ENCODE peak calls at places on chromosomes 12 and 14, in nine cellular contexts. O is brain microvascular endothelial cell; M is astrocyte of the cerebellum; J is cardiac fibroblast; E is GM12865; I is lower lobe of right lung; L is CD8-positive, alpha-beta T cell; V is fibroblast of mammary gland; T is left ventricle myocardium inferior. D is an unnamed sample.

GRCh38 chr12:56358836-56359532 is 923 bp downstream of the STAT2 start:
- DNase-seq in I (no peak), V (peak; percentile 86), M (peak; percentile 65), L (no peak), O (peak; percentile 55), J (peak; percentile 88), E (peak; percentile 73), T (no peak), D (peak; percentile 89)

GRCh38 chr12:31362759-31363415 is 36.9 kb upstream of the SINHCAF start:
- DNase-seq in J (no peak), V (no peak), L (no peak), O (no peak), M (no peak), T (no peak), E (peak; percentile 82), I (peak; percentile 54), D (no peak)

GRCh38 chr12:31736472-31736871 is 7.7 kb upstream of the AMN1 start:
- DNase-seq in L (peak; percentile 69), O (peak; percentile 97), V (peak; percentile 92), J (peak; percentile 96), E (peak; percentile 56), M (no peak), I (no peak), T (no peak), D (peak; percentile 86)

GRCh38 chr14:53542692-53543091 is 389.6 kb upstream of the DDHD1 start:
- DNase-seq in I (no peak), M (peak; percentile 33), T (no peak), V (peak; percentile 20), E (no peak), O (peak; percentile 51), J (peak; percentile 50), L (no peak), D (peak; percentile 50)

GRCh38 chr12:105721051-105721825 is 390.7 kb downstream of the C12orf75 start:
- DNase-seq in M (peak; percentile 80), T (no peak), L (no peak), J (no peak), E (peak; percentile 59), O (no peak), V (no peak), I (no peak), D (no peak)

GRCh38 chr12:26198742-26199141 is 3.4 kb downstream of the SSPN start:
- DNase-seq in J (peak; percentile 43), O (peak; percentile 32), E (no peak), I (no peak), L (no peak), M (no peak), V (peak; percentile 78), T (peak; percentile 29), D (peak; percentile 78)

GRCh38 chr14:72894623-72895378 is 900 bp upstream of the DPF3 start:
- DNase-seq in L (peak; percentile 14), V (no peak), O (no peak), E (no peak), M (no peak), J (peak; percentile 16), T (peak; percentile 24), I (no peak), D (no peak)

GRCh38 chr12:125057708-125058107 is 7.5 kb upstream of the AACS start:
- DNase-seq in V (no peak), J (no peak), I (no peak), E (no peak), M (no peak), O (no peak), L (no peak), T (no peak), D (no peak)

DNA sequence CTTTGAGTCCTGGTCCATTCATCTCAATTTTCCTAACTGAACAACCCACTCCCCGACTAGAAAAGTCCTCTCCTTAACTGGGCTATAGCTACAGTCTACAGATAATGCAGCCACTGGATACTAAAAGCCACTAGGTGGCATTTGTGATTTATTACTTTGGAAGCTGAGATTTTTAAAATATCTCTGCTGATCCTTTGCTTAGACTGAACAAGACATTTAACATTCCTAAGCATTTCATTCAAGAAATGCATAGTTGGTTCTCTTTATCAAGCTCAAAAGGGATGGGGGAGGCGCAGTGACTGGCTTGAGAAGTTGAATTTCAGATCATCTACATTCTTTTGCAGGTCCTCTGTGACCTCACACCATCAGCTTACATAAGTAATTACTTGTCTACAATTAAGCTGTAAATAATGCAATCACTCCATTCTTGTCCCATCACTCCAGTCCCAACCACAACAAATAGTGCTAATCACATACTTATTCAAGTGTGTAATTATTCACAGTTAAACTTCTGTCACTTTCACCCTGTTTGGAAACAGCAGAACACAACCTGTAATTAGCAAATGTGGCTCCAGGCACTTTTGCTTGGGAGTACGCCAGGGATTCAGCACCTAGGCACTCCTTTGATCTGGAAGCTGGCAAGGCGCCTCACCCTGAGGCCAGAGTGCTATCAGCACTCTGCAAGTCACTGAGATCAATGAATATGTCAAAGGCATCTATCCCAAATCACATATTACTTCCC is 203.5 kb downstream of the NOVA1 start:
- DNase-seq in T (no peak), L (no peak), O (no peak), V (peak; percentile 40), E (no peak), J (peak; percentile 39), M (peak; percentile 16), I (no peak), D (peak; percentile 68)
- TF ChIP-seq CTCF in T (peak; percentile 48), L (no peak), O (peak; percentile 18), V (peak; percentile 41), E (no peak), J (peak; percentile 42), M (peak; percentile 49), I (no peak), D (peak; percentile 62)

GRCh38 chr12:95371571-95371970 is 102.4 kb upstream of the METAP2 start:
- DNase-seq in E (no peak), V (no peak), J (peak; percentile 11), I (no peak), T (no peak), O (no peak), M (no peak), L (no peak), D (no peak)

GRCh38 chr12:95365912-95366311 is 108.0 kb upstream of the METAP2 start:
- DNase-seq in J (no peak), E (no peak), V (no peak), O (no peak), I (no peak), M (no peak), T (no peak), L (no peak), D (no peak)

DNA sequence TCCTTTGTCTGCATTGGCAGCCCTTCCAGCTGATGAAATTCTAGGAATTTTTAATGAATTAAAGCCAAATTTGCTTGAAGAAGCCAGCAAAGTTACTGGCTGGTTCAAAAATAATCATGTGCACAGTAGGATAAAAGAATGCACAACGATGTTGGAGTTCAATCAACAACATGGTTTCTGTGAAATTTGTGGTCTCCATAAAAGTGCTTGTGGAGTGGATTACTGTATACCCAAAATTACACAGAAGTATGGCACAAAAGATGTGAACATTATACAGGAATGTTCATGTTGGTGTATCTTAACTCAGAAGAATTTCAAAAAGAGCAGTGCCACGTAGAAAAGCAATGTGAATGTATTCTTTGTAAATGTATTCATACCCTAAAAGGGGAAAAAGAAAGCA is 105.0 kb upstream of the METAP2 start:
- DNase-seq in T (no peak), L (no peak), J (no peak), O (no peak), V (no peak), E (no peak), M (peak; percentile 37), I (no peak), D (peak; percentile 32)
- H3K4me3 ChIP-seq in T (no peak overlapping the region), L (no peak overlapping the region), J (no peak overlapping the region), O (no peak overlapping the region), V (no peak overlapping the region), E (no peak overlapping the region), M (no peak overlapping the region), I (no peak overlapping the region), D (no peak overlapping the region)

GRCh38 chr12:82314406-82314892 is 43.7 kb downstream of the CCDC59 start:
- DNase-seq in J (no peak), T (no peak), V (no peak), M (no peak), I (peak; percentile 62), O (no peak), L (no peak), E (no peak), D (no peak)
- TF ChIP-seq CTCF in J (no peak), T (no peak), V (no peak), M (no peak), I (no peak), O (no peak), L (no peak), E (no peak), D (no peak)

DNA sequence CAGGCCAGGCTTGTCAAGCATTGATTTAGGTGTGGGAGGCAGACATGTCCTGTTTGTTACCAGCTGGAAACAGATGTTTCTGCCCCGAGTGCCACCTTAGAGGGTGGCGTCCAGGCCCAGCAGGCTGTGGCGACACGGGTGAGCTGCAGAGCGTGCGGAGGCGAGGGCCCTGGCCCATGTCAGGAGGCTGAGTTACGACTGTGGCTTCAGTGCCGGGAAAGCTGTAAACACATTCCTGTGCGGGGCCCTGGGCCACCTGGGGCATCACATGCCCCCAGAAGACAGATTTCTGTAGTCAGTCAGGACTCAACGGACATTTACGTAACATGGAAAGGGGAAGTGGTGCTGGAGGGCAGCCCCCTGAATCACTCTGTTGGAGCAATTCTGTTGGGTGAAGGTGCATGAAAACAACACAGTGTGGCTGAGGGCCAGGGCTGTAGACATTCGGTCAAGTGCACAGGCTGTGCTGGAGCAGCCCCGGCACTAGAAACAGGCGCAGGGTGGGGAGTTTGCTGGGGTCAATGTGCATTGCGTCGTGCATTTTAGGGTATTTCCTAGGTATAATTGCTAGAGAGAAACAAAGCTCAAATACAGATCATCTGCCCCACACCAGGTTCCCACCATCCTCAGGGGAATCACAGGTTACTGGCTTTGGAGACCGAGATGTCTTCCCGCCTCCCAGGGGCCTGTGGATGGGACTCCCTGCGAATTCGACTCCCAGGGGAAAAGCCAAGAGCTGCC is 291.8 kb downstream of the TMEM121 start:
- DNase-seq in O (no peak), E (peak; percentile 0), V (no peak), I (no peak), J (no peak), M (no peak), T (no peak), L (no peak), D (no peak)
- H3K4me3 ChIP-seq in O (no peak overlapping the region), E (no peak overlapping the region), V (no peak overlapping the region), I (no peak overlapping the region), J (no peak overlapping the region), M (no peak overlapping the region), T (no peak overlapping the region), L (no peak overlapping the region), D (no peak overlapping the region)

DNA sequence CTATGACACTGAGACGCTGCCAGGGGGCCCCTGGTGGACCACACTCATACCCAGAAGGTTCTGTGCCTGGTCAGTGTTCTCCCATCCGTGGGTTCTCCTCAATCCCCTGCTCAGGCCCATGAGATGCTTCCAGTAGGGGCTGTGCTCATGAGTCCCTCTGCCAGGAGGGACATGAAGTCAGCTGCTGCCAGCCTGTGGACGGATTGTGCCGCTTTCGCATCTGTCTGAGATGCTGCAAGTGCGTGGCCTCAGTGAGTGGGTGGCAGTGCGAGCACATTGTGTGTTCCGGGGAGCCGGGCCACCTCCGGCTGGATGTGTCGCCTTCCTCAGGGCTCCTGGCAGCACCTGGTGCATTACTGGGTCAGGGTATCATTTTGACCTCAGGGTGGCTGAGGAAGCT is 15.5 kb downstream of the TUNAR start:
- DNase-seq in E (no peak), J (no peak), L (no peak), O (no peak), I (no peak), V (no peak), M (no peak), T (no peak), D (no peak)
- TF ChIP-seq CTCF in E (no peak), J (no peak), L (no peak), O (no peak), I (no peak), V (no peak), M (no peak), T (no peak), D (no peak)

D was measured in fibroblast of the aortic adventitia.